ENCODE peak calls at places on chromosomes 16 and 17, in ten cellular contexts. One of them, this sample, is unnamed.

GRCh38 chr17:5812590-5812989 is 228.3 kb upstream of the NLRP1 start:
- DNase-seq in NCI-H1092: no peak
- DNase-seq in activated CD4-positive, alpha-beta T cell treated with anti-CD3 and anti-CD28 coated beads for 1 hour: no peak
- DNase-seq in mesenchymal stem cell: no peak
- DNase-seq in left ventricle myocardium inferior: no peak
- DNase-seq in tibial artery: no peak
- DNase-seq in stimulated activated effector memory CD8-positive, alpha-beta T cell treated with anti-CD3 and anti-CD28 coated beads, Interleukin-12 subunit alpha, Interleukin-12 subunit beta, amount 100 ng/mL, for 72 hours: no peak
- DNase-seq in posterior vena cava: no peak
- DNase-seq in nephron progenitor cell: no peak
- DNase-seq in breast epithelium: no peak
- DNase-seq in this sample: no peak

GRCh38 chr17:64007838-64008282 is 9.7 kb downstream of the PRR29 start:
- DNase-seq in breast epithelium: no peak
- DNase-seq in tibial artery: no peak
- DNase-seq in posterior vena cava: peak
- DNase-seq in left ventricle myocardium inferior: no peak
- DNase-seq in NCI-H1092: no peak
- DNase-seq in nephron progenitor cell: no peak
- DNase-seq in activated CD4-positive, alpha-beta T cell treated with anti-CD3 and anti-CD28 coated beads for 1 hour: no peak
- DNase-seq in mesenchymal stem cell: no peak
- DNase-seq in stimulated activated effector memory CD8-positive, alpha-beta T cell treated with anti-CD3 and anti-CD28 coated beads, Interleukin-12 subunit alpha, Interleukin-12 subunit beta, amount 100 ng/mL, for 72 hours: no peak
- DNase-seq in this sample: no peak

GRCh38 chr17:82348434-82348833 is 10.6 kb upstream of the TEX19 start:
- DNase-seq in NCI-H1092: no peak
- DNase-seq in nephron progenitor cell: no peak
- DNase-seq in activated CD4-positive, alpha-beta T cell treated with anti-CD3 and anti-CD28 coated beads for 1 hour: no peak
- DNase-seq in mesenchymal stem cell: no peak
- DNase-seq in posterior vena cava: no peak
- DNase-seq in stimulated activated effector memory CD8-positive, alpha-beta T cell treated with anti-CD3 and anti-CD28 coated beads, Interleukin-12 subunit alpha, Interleukin-12 subunit beta, amount 100 ng/mL, for 72 hours: no peak
- DNase-seq in left ventricle myocardium inferior: no peak
- DNase-seq in breast epithelium: no peak
- DNase-seq in tibial artery: no peak
- DNase-seq in this sample: no peak

GRCh38 chr16:19926449-19927390 is 42.1 kb upstream of the GPRC5B start:
- DNase-seq in tibial artery: no peak
- DNase-seq in stimulated activated effector memory CD8-positive, alpha-beta T cell treated with anti-CD3 and anti-CD28 coated beads, Interleukin-12 subunit alpha, Interleukin-12 subunit beta, amount 100 ng/mL, for 72 hours: no peak
- DNase-seq in nephron progenitor cell: no peak
- DNase-seq in activated CD4-positive, alpha-beta T cell treated with anti-CD3 and anti-CD28 coated beads for 1 hour: no peak
- DNase-seq in left ventricle myocardium inferior: no peak
- DNase-seq in NCI-H1092: no peak
- DNase-seq in posterior vena cava: no peak
- DNase-seq in breast epithelium: no peak
- DNase-seq in mesenchymal stem cell: peak
- DNase-seq in this sample: peak

GRCh38 chr17:12590417-12590816 is 75.3 kb upstream of the MYOCD start:
- DNase-seq in stimulated activated effector memory CD8-positive, alpha-beta T cell treated with anti-CD3 and anti-CD28 coated beads, Interleukin-12 subunit alpha, Interleukin-12 subunit beta, amount 100 ng/mL, for 72 hours: no peak
- DNase-seq in activated CD4-positive, alpha-beta T cell treated with anti-CD3 and anti-CD28 coated beads for 1 hour: no peak
- DNase-seq in nephron progenitor cell: no peak
- DNase-seq in left ventricle myocardium inferior: no peak
- DNase-seq in posterior vena cava: no peak
- DNase-seq in breast epithelium: no peak
- DNase-seq in tibial artery: no peak
- DNase-seq in mesenchymal stem cell: no peak
- DNase-seq in NCI-H1092: no peak
- DNase-seq in this sample: no peak

GRCh38 chr17:79984877-79985276 is 50.8 kb downstream of the TBC1D16 start:
- DNase-seq in activated CD4-positive, alpha-beta T cell treated with anti-CD3 and anti-CD28 coated beads for 1 hour: no peak
- DNase-seq in mesenchymal stem cell: no peak
- DNase-seq in left ventricle myocardium inferior: no peak
- DNase-seq in stimulated activated effector memory CD8-positive, alpha-beta T cell treated with anti-CD3 and anti-CD28 coated beads, Interleukin-12 subunit alpha, Interleukin-12 subunit beta, amount 100 ng/mL, for 72 hours: no peak
- DNase-seq in NCI-H1092: no peak
- DNase-seq in nephron progenitor cell: no peak
- DNase-seq in tibial artery: no peak
- DNase-seq in posterior vena cava: peak
- DNase-seq in breast epithelium: peak
- DNase-seq in this sample: no peak

GRCh38 chr16:89018605-89019158 is 41.7 kb upstream of the CBFA2T3 start:
- DNase-seq in NCI-H1092: no peak
- DNase-seq in nephron progenitor cell: peak
- DNase-seq in stimulated activated effector memory CD8-positive, alpha-beta T cell treated with anti-CD3 and anti-CD28 coated beads, Interleukin-12 subunit alpha, Interleukin-12 subunit beta, amount 100 ng/mL, for 72 hours: no peak
- DNase-seq in tibial artery: no peak
- DNase-seq in mesenchymal stem cell: no peak
- DNase-seq in activated CD4-positive, alpha-beta T cell treated with anti-CD3 and anti-CD28 coated beads for 1 hour: no peak
- DNase-seq in left ventricle myocardium inferior: peak
- DNase-seq in posterior vena cava: peak
- DNase-seq in breast epithelium: no peak
- DNase-seq in this sample: no peak

GRCh38 chr16:27759301-27759871 is 209.4 kb downstream of the KATNIP start:
- DNase-seq in mesenchymal stem cell: peak
- DNase-seq in nephron progenitor cell: no peak
- DNase-seq in posterior vena cava: no peak
- DNase-seq in left ventricle myocardium inferior: no peak
- DNase-seq in tibial artery: no peak
- DNase-seq in breast epithelium: no peak
- DNase-seq in stimulated activated effector memory CD8-positive, alpha-beta T cell treated with anti-CD3 and anti-CD28 coated beads, Interleukin-12 subunit alpha, Interleukin-12 subunit beta, amount 100 ng/mL, for 72 hours: no peak
- DNase-seq in activated CD4-positive, alpha-beta T cell treated with anti-CD3 and anti-CD28 coated beads for 1 hour: no peak
- DNase-seq in NCI-H1092: no peak
- DNase-seq in this sample: peak

GRCh38 chr17:50129303-50129945 is 536 bp downstream of the SAMD14 start:
- DNase-seq in nephron progenitor cell: peak
- DNase-seq in activated CD4-positive, alpha-beta T cell treated with anti-CD3 and anti-CD28 coated beads for 1 hour: no peak
- DNase-seq in mesenchymal stem cell: peak
- DNase-seq in NCI-H1092: no peak
- DNase-seq in tibial artery: no peak
- DNase-seq in posterior vena cava: no peak
- DNase-seq in breast epithelium: no peak
- DNase-seq in stimulated activated effector memory CD8-positive, alpha-beta T cell treated with anti-CD3 and anti-CD28 coated beads, Interleukin-12 subunit alpha, Interleukin-12 subunit beta, amount 100 ng/mL, for 72 hours: no peak
- DNase-seq in left ventricle myocardium inferior: no peak
- DNase-seq in this sample: no peak

GRCh38 chr17:35612924-35613521 is 25.9 kb downstream of the AP2B1 start:
- DNase-seq in nephron progenitor cell: peak
- DNase-seq in breast epithelium: no peak
- DNase-seq in NCI-H1092: peak
- DNase-seq in activated CD4-positive, alpha-beta T cell treated with anti-CD3 and anti-CD28 coated beads for 1 hour: no peak
- DNase-seq in posterior vena cava: no peak
- DNase-seq in stimulated activated effector memory CD8-positive, alpha-beta T cell treated with anti-CD3 and anti-CD28 coated beads, Interleukin-12 subunit alpha, Interleukin-12 subunit beta, amount 100 ng/mL, for 72 hours: no peak
- DNase-seq in left ventricle myocardium inferior: no peak
- DNase-seq in mesenchymal stem cell: peak
- DNase-seq in tibial artery: peak
- DNase-seq in this sample: peak

GRCh38 chr17:998111-998510 is 1.2 kb downstream of the TIMM22 start:
- DNase-seq in NCI-H1092: no peak
- DNase-seq in stimulated activated effector memory CD8-positive, alpha-beta T cell treated with anti-CD3 and anti-CD28 coated beads, Interleukin-12 subunit alpha, Interleukin-12 subunit beta, amount 100 ng/mL, for 72 hours: no peak
- DNase-seq in left ventricle myocardium inferior: no peak
- DNase-seq in tibial artery: no peak
- DNase-seq in nephron progenitor cell: no peak
- DNase-seq in breast epithelium: no peak
- DNase-seq in mesenchymal stem cell: no peak
- DNase-seq in activated CD4-positive, alpha-beta T cell treated with anti-CD3 and anti-CD28 coated beads for 1 hour: no peak
- DNase-seq in posterior vena cava: no peak
- DNase-seq in this sample: no peak

GRCh38 chr16:50068550-50068949 is 2.8 kb downstream of the HEATR3 start:
- DNase-seq in tibial artery: no peak
- DNase-seq in breast epithelium: no peak
- DNase-seq in NCI-H1092: no peak
- DNase-seq in left ventricle myocardium inferior: no peak
- DNase-seq in posterior vena cava: no peak
- DNase-seq in nephron progenitor cell: no peak
- DNase-seq in stimulated activated effector memory CD8-positive, alpha-beta T cell treated with anti-CD3 and anti-CD28 coated beads, Interleukin-12 subunit alpha, Interleukin-12 subunit beta, amount 100 ng/mL, for 72 hours: no peak
- DNase-seq in mesenchymal stem cell: peak
- DNase-seq in activated CD4-positive, alpha-beta T cell treated with anti-CD3 and anti-CD28 coated beads for 1 hour: no peak
- DNase-seq in this sample: peak

GRCh38 chr16:57626420-57627170 is 1.8 kb upstream of the ADGRG1 start:
- DNase-seq in activated CD4-positive, alpha-beta T cell treated with anti-CD3 and anti-CD28 coated beads for 1 hour: no peak
- DNase-seq in stimulated activated effector memory CD8-positive, alpha-beta T cell treated with anti-CD3 and anti-CD28 coated beads, Interleukin-12 subunit alpha, Interleukin-12 subunit beta, amount 100 ng/mL, for 72 hours: no peak
- DNase-seq in mesenchymal stem cell: peak
- DNase-seq in breast epithelium: no peak
- DNase-seq in NCI-H1092: no peak
- DNase-seq in nephron progenitor cell: no peak
- DNase-seq in posterior vena cava: no peak
- DNase-seq in tibial artery: no peak
- DNase-seq in left ventricle myocardium inferior: no peak
- DNase-seq in this sample: no peak

GRCh38 chr17:47239663-47240374 is 13.8 kb upstream of the ITGB3 start:
- DNase-seq in activated CD4-positive, alpha-beta T cell treated with anti-CD3 and anti-CD28 coated beads for 1 hour: no peak
- DNase-seq in nephron progenitor cell: no peak
- DNase-seq in tibial artery: peak
- DNase-seq in posterior vena cava: peak
- DNase-seq in left ventricle myocardium inferior: peak
- DNase-seq in NCI-H1092: peak
- DNase-seq in mesenchymal stem cell: peak
- DNase-seq in stimulated activated effector memory CD8-positive, alpha-beta T cell treated with anti-CD3 and anti-CD28 coated beads, Interleukin-12 subunit alpha, Interleukin-12 subunit beta, amount 100 ng/mL, for 72 hours: no peak
- DNase-seq in breast epithelium: peak
- DNase-seq in this sample: peak

GRCh38 chr16:66845080-66845410 is 831 bp downstream of the CA7 start:
- DNase-seq in posterior vena cava: no peak
- DNase-seq in mesenchymal stem cell: no peak
- DNase-seq in tibial artery: no peak
- DNase-seq in left ventricle myocardium inferior: no peak
- DNase-seq in activated CD4-positive, alpha-beta T cell treated with anti-CD3 and anti-CD28 coated beads for 1 hour: no peak
- DNase-seq in nephron progenitor cell: no peak
- DNase-seq in NCI-H1092: no peak
- DNase-seq in stimulated activated effector memory CD8-positive, alpha-beta T cell treated with anti-CD3 and anti-CD28 coated beads, Interleukin-12 subunit alpha, Interleukin-12 subunit beta, amount 100 ng/mL, for 72 hours: no peak
- DNase-seq in breast epithelium: no peak
- DNase-seq in this sample: no peak

GRCh38 chr17:40432864-40433528 is 10.3 kb upstream of the IGFBP4 start:
- DNase-seq in NCI-H1092: no peak
- DNase-seq in mesenchymal stem cell: peak
- DNase-seq in tibial artery: peak
- DNase-seq in stimulated activated effector memory CD8-positive, alpha-beta T cell treated with anti-CD3 and anti-CD28 coated beads, Interleukin-12 subunit alpha, Interleukin-12 subunit beta, amount 100 ng/mL, for 72 hours: no peak
- DNase-seq in activated CD4-positive, alpha-beta T cell treated with anti-CD3 and anti-CD28 coated beads for 1 hour: no peak
- DNase-seq in posterior vena cava: no peak
- DNase-seq in left ventricle myocardium inferior: peak
- DNase-seq in breast epithelium: peak
- DNase-seq in nephron progenitor cell: no peak
- DNase-seq in this sample: no peak

GRCh38 chr17:40615295-40615988 is 32.2 kb downstream of the SMARCE1 start:
- DNase-seq in posterior vena cava: no peak
- DNase-seq in left ventricle myocardium inferior: no peak
- DNase-seq in breast epithelium: peak
- DNase-seq in tibial artery: no peak
- DNase-seq in activated CD4-positive, alpha-beta T cell treated with anti-CD3 and anti-CD28 coated beads for 1 hour: no peak
- DNase-seq in NCI-H1092: peak
- DNase-seq in mesenchymal stem cell: peak
- DNase-seq in stimulated activated effector memory CD8-positive, alpha-beta T cell treated with anti-CD3 and anti-CD28 coated beads, Interleukin-12 subunit alpha, Interleukin-12 subunit beta, amount 100 ng/mL, for 72 hours: no peak
- DNase-seq in nephron progenitor cell: peak
- DNase-seq in this sample: peak

GRCh38 chr16:66306366-66307150 is 59.9 kb upstream of the CDH5 start:
- DNase-seq in mesenchymal stem cell: no peak
- DNase-seq in left ventricle myocardium inferior: no peak
- DNase-seq in breast epithelium: no peak
- DNase-seq in activated CD4-positive, alpha-beta T cell treated with anti-CD3 and anti-CD28 coated beads for 1 hour: no peak
- DNase-seq in nephron progenitor cell: no peak
- DNase-seq in posterior vena cava: peak
- DNase-seq in stimulated activated effector memory CD8-positive, alpha-beta T cell treated with anti-CD3 and anti-CD28 coated beads, Interleukin-12 subunit alpha, Interleukin-12 subunit beta, amount 100 ng/mL, for 72 hours: no peak
- DNase-seq in NCI-H1092: no peak
- DNase-seq in tibial artery: no peak
- DNase-seq in this sample: no peak

GRCh38 chr17:75843577-75844529 is at the start of gene UNC13D:
- DNase-seq in left ventricle myocardium inferior: no peak
- DNase-seq in breast epithelium: no peak
- DNase-seq in activated CD4-positive, alpha-beta T cell treated with anti-CD3 and anti-CD28 coated beads for 1 hour: peak
- DNase-seq in NCI-H1092: no peak
- DNase-seq in stimulated activated effector memory CD8-positive, alpha-beta T cell treated with anti-CD3 and anti-CD28 coated beads, Interleukin-12 subunit alpha, Interleukin-12 subunit beta, amount 100 ng/mL, for 72 hours: peak
- DNase-seq in mesenchymal stem cell: no peak
- DNase-seq in posterior vena cava: no peak
- DNase-seq in tibial artery: no peak
- DNase-seq in nephron progenitor cell: no peak
- DNase-seq in this sample: no peak

GRCh38 chr17:64403881-64404460 is 13.3 kb upstream of the PECAM1 start:
- DNase-seq in activated CD4-positive, alpha-beta T cell treated with anti-CD3 and anti-CD28 coated beads for 1 hour: no peak
- DNase-seq in left ventricle myocardium inferior: no peak
- DNase-seq in nephron progenitor cell: no peak
- DNase-seq in NCI-H1092: no peak
- DNase-seq in stimulated activated effector memory CD8-positive, alpha-beta T cell treated with anti-CD3 and anti-CD28 coated beads, Interleukin-12 subunit alpha, Interleukin-12 subunit beta, amount 100 ng/mL, for 72 hours: no peak
- DNase-seq in breast epithelium: no peak
- DNase-seq in tibial artery: peak
- DNase-seq in mesenchymal stem cell: no peak
- DNase-seq in posterior vena cava: peak
- DNase-seq in this sample: no peak

GRCh38 chr16:13611596-13611995 is 308.4 kb upstream of the ERCC4 start:
- DNase-seq in breast epithelium: no peak
- DNase-seq in posterior vena cava: no peak
- DNase-seq in tibial artery: no peak
- DNase-seq in left ventricle myocardium inferior: no peak
- DNase-seq in NCI-H1092: no peak
- DNase-seq in mesenchymal stem cell: no peak
- DNase-seq in nephron progenitor cell: no peak
- DNase-seq in stimulated activated effector memory CD8-positive, alpha-beta T cell treated with anti-CD3 and anti-CD28 coated beads, Interleukin-12 subunit alpha, Interleukin-12 subunit beta, amount 100 ng/mL, for 72 hours: no peak
- DNase-seq in activated CD4-positive, alpha-beta T cell treated with anti-CD3 and anti-CD28 coated beads for 1 hour: no peak
- DNase-seq in this sample: no peak

GRCh38 chr16:66885491-66885890 is 5.2 kb downstream of the PDP2 start:
- DNase-seq in stimulated activated effector memory CD8-positive, alpha-beta T cell treated with anti-CD3 and anti-CD28 coated beads, Interleukin-12 subunit alpha, Interleukin-12 subunit beta, amount 100 ng/mL, for 72 hours: no peak
- DNase-seq in tibial artery: no peak
- DNase-seq in mesenchymal stem cell: no peak
- DNase-seq in NCI-H1092: no peak
- DNase-seq in breast epithelium: no peak
- DNase-seq in left ventricle myocardium inferior: no peak
- DNase-seq in posterior vena cava: peak
- DNase-seq in activated CD4-positive, alpha-beta T cell treated with anti-CD3 and anti-CD28 coated beads for 1 hour: no peak
- DNase-seq in nephron progenitor cell: no peak
- DNase-seq in this sample: no peak

GRCh38 chr16:2150418-2151187 is 2.2 kb downstream of the RAB26 start:
- DNase-seq in stimulated activated effector memory CD8-positive, alpha-beta T cell treated with anti-CD3 and anti-CD28 coated beads, Interleukin-12 subunit alpha, Interleukin-12 subunit beta, amount 100 ng/mL, for 72 hours: no peak
- DNase-seq in mesenchymal stem cell: peak
- DNase-seq in breast epithelium: no peak
- DNase-seq in activated CD4-positive, alpha-beta T cell treated with anti-CD3 and anti-CD28 coated beads for 1 hour: no peak
- DNase-seq in tibial artery: no peak
- DNase-seq in left ventricle myocardium inferior: no peak
- DNase-seq in nephron progenitor cell: no peak
- DNase-seq in posterior vena cava: no peak
- DNase-seq in NCI-H1092: peak
- DNase-seq in this sample: no peak

GRCh38 chr17:4199818-4200402 is 56.9 kb downstream of the CYB5D2 start:
- DNase-seq in NCI-H1092: peak
- DNase-seq in tibial artery: no peak
- DNase-seq in activated CD4-positive, alpha-beta T cell treated with anti-CD3 and anti-CD28 coated beads for 1 hour: no peak
- DNase-seq in left ventricle myocardium inferior: no peak
- DNase-seq in mesenchymal stem cell: peak
- DNase-seq in posterior vena cava: no peak
- DNase-seq in stimulated activated effector memory CD8-positive, alpha-beta T cell treated with anti-CD3 and anti-CD28 coated beads, Interleukin-12 subunit alpha, Interleukin-12 subunit beta, amount 100 ng/mL, for 72 hours: no peak
- DNase-seq in breast epithelium: no peak
- DNase-seq in nephron progenitor cell: peak
- DNase-seq in this sample: peak

GRCh38 chr17:40468560-40468959 is 25.3 kb downstream of the IGFBP4 start:
- DNase-seq in nephron progenitor cell: no peak
- DNase-seq in tibial artery: no peak
- DNase-seq in breast epithelium: no peak
- DNase-seq in stimulated activated effector memory CD8-positive, alpha-beta T cell treated with anti-CD3 and anti-CD28 coated beads, Interleukin-12 subunit alpha, Interleukin-12 subunit beta, amount 100 ng/mL, for 72 hours: no peak
- DNase-seq in mesenchymal stem cell: no peak
- DNase-seq in posterior vena cava: no peak
- DNase-seq in left ventricle myocardium inferior: no peak
- DNase-seq in activated CD4-positive, alpha-beta T cell treated with anti-CD3 and anti-CD28 coated beads for 1 hour: no peak
- DNase-seq in NCI-H1092: no peak
- DNase-seq in this sample: no peak

GRCh38 chr16:25771812-25772568 is 80.2 kb downstream of the HS3ST4 start:
- DNase-seq in nephron progenitor cell: no peak
- DNase-seq in NCI-H1092: no peak
- DNase-seq in mesenchymal stem cell: no peak
- DNase-seq in breast epithelium: no peak
- DNase-seq in activated CD4-positive, alpha-beta T cell treated with anti-CD3 and anti-CD28 coated beads for 1 hour: no peak
- DNase-seq in left ventricle myocardium inferior: no peak
- DNase-seq in posterior vena cava: no peak
- DNase-seq in tibial artery: no peak
- DNase-seq in stimulated activated effector memory CD8-positive, alpha-beta T cell treated with anti-CD3 and anti-CD28 coated beads, Interleukin-12 subunit alpha, Interleukin-12 subunit beta, amount 100 ng/mL, for 72 hours: no peak
- DNase-seq in this sample: no peak

GRCh38 chr17:17685775-17686291 is 4.6 kb downstream of the RAI1 start:
- DNase-seq in tibial artery: no peak
- DNase-seq in mesenchymal stem cell: peak
- DNase-seq in breast epithelium: no peak
- DNase-seq in left ventricle myocardium inferior: no peak
- DNase-seq in posterior vena cava: no peak
- DNase-seq in activated CD4-positive, alpha-beta T cell treated with anti-CD3 and anti-CD28 coated beads for 1 hour: no peak
- DNase-seq in nephron progenitor cell: no peak
- DNase-seq in stimulated activated effector memory CD8-positive, alpha-beta T cell treated with anti-CD3 and anti-CD28 coated beads, Interleukin-12 subunit alpha, Interleukin-12 subunit beta, amount 100 ng/mL, for 72 hours: no peak
- DNase-seq in NCI-H1092: no peak
- DNase-seq in this sample: peak

GRCh38 chr16:29687755-29688154 is 8.8 kb downstream of the QPRT start:
- DNase-seq in breast epithelium: no peak
- DNase-seq in posterior vena cava: no peak
- DNase-seq in activated CD4-positive, alpha-beta T cell treated with anti-CD3 and anti-CD28 coated beads for 1 hour: no peak
- DNase-seq in NCI-H1092: no peak
- DNase-seq in nephron progenitor cell: no peak
- DNase-seq in mesenchymal stem cell: no peak
- DNase-seq in left ventricle myocardium inferior: no peak
- DNase-seq in tibial artery: no peak
- DNase-seq in stimulated activated effector memory CD8-positive, alpha-beta T cell treated with anti-CD3 and anti-CD28 coated beads, Interleukin-12 subunit alpha, Interleukin-12 subunit beta, amount 100 ng/mL, for 72 hours: no peak
- DNase-seq in this sample: no peak

This sample was measured in HCEC 1CT.